ENCODE peak calls at places on chromosomes 16 and 17, in eight cellular contexts. One of them, this sample, is unnamed.

GRCh38 chr17:3738562-3739295 is 15.0 kb downstream of the HASPIN start:
- DNase-seq in CD8-positive, alpha-beta memory T cell: peak; percentile 60
- DNase-seq in A549: no peak
- DNase-seq in uterus: no peak
- DNase-seq in BE2C: no peak
- DNase-seq in adrenal gland: no peak
- DNase-seq in esophagus squamous epithelium: no peak
- DNase-seq in WERI-Rb-1: peak; percentile 61
- DNase-seq in this sample: no peak

GRCh38 chr16:87608400-87608985 is 6.2 kb downstream of the JPH3 start:
- DNase-seq in CD8-positive, alpha-beta memory T cell: peak; percentile 18
- DNase-seq in A549: no peak
- DNase-seq in uterus: no peak
- DNase-seq in BE2C: no peak
- DNase-seq in adrenal gland: peak; percentile 74
- DNase-seq in esophagus squamous epithelium: no peak
- DNase-seq in WERI-Rb-1: no peak
- DNase-seq in this sample: no peak

GRCh38 chr17:49913226-49914095 is 55.5 kb upstream of the DLX4 start:
- DNase-seq in CD8-positive, alpha-beta memory T cell: no peak
- DNase-seq in A549: peak; percentile 81
- DNase-seq in uterus: no peak
- DNase-seq in BE2C: no peak
- DNase-seq in adrenal gland: no peak
- DNase-seq in esophagus squamous epithelium: no peak
- DNase-seq in WERI-Rb-1: no peak
- DNase-seq in this sample: no peak

GRCh38 chr16:27430512-27430911 is 28.5 kb downstream of the IL21R start:
- DNase-seq in CD8-positive, alpha-beta memory T cell: no peak
- DNase-seq in A549: no peak
- DNase-seq in uterus: no peak
- DNase-seq in BE2C: no peak
- DNase-seq in adrenal gland: no peak
- DNase-seq in esophagus squamous epithelium: no peak
- DNase-seq in WERI-Rb-1: no peak
- DNase-seq in this sample: no peak

GRCh38 chr17:15498107-15498506 is 30.7 kb upstream of the CDRT4 start:
- DNase-seq in CD8-positive, alpha-beta memory T cell: no peak
- DNase-seq in A549: no peak
- DNase-seq in uterus: no peak
- DNase-seq in BE2C: peak; percentile 23
- DNase-seq in adrenal gland: no peak
- DNase-seq in esophagus squamous epithelium: no peak
- DNase-seq in WERI-Rb-1: no peak
- DNase-seq in this sample: no peak

GRCh38 chr17:74212262-74212912 is 984 bp upstream of the TTYH2 start:
- DNase-seq in CD8-positive, alpha-beta memory T cell: no peak
- DNase-seq in A549: no peak
- DNase-seq in uterus: no peak
- DNase-seq in BE2C: no peak
- DNase-seq in adrenal gland: no peak
- DNase-seq in esophagus squamous epithelium: no peak
- DNase-seq in WERI-Rb-1: no peak
- DNase-seq in this sample: no peak

GRCh38 chr16:1612320-1613111 is at the start of gene CRAMP1:
- DNase-seq in CD8-positive, alpha-beta memory T cell: no peak
- DNase-seq in A549: peak; percentile 38
- DNase-seq in uterus: peak; percentile 28
- DNase-seq in BE2C: peak; percentile 28
- DNase-seq in adrenal gland: no peak
- DNase-seq in esophagus squamous epithelium: no peak
- DNase-seq in WERI-Rb-1: peak; percentile 11
- DNase-seq in this sample: no peak

GRCh38 chr16:11251525-11252481 is 4.2 kb downstream of the SOCS1 start:
- DNase-seq in CD8-positive, alpha-beta memory T cell: peak; percentile 72
- DNase-seq in A549: no peak
- DNase-seq in uterus: no peak
- DNase-seq in BE2C: no peak
- DNase-seq in adrenal gland: no peak
- DNase-seq in esophagus squamous epithelium: no peak
- DNase-seq in WERI-Rb-1: no peak
- DNase-seq in this sample: no peak

DNA sequence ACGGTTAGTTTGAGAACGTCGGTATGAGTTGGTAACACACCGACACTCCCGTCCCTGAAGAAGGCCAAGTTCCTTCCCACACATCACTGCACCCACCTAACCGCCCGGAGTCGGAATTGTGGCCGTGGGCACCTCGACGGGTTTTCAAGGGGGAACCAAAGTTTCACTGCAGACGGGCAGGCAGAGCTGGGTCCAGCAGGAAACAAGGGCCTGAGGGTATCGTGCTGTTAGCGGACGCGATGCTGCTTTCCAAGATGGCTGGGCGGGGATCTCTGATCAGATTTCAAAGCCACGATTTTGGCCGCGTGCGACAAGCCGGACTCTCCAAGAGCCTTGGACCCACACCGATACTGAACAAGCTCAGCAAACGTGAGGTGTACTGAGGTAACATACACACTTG is 82.3 kb upstream of the DOC2B start:
- DNase-seq in CD8-positive, alpha-beta memory T cell: no peak
- DNase-seq in A549: no peak
- DNase-seq in uterus: peak; percentile 4
- DNase-seq in BE2C: no peak
- DNase-seq in adrenal gland: peak; percentile 14
- DNase-seq in esophagus squamous epithelium: no peak
- DNase-seq in WERI-Rb-1: peak; percentile 2
- DNase-seq in this sample: no peak
- H3K4me3 ChIP-seq in CD8-positive, alpha-beta memory T cell: no peak overlapping the region
- H3K4me3 ChIP-seq in A549: no peak overlapping the region
- H3K4me3 ChIP-seq in uterus: no peak overlapping the region
- H3K4me3 ChIP-seq in BE2C: no peak overlapping the region
- H3K4me3 ChIP-seq in adrenal gland: no peak overlapping the region
- H3K4me3 ChIP-seq in esophagus squamous epithelium: no peak overlapping the region
- H3K4me3 ChIP-seq in WERI-Rb-1: no peak overlapping the region
- H3K4me3 ChIP-seq in this sample: no peak overlapping the region

DNA sequence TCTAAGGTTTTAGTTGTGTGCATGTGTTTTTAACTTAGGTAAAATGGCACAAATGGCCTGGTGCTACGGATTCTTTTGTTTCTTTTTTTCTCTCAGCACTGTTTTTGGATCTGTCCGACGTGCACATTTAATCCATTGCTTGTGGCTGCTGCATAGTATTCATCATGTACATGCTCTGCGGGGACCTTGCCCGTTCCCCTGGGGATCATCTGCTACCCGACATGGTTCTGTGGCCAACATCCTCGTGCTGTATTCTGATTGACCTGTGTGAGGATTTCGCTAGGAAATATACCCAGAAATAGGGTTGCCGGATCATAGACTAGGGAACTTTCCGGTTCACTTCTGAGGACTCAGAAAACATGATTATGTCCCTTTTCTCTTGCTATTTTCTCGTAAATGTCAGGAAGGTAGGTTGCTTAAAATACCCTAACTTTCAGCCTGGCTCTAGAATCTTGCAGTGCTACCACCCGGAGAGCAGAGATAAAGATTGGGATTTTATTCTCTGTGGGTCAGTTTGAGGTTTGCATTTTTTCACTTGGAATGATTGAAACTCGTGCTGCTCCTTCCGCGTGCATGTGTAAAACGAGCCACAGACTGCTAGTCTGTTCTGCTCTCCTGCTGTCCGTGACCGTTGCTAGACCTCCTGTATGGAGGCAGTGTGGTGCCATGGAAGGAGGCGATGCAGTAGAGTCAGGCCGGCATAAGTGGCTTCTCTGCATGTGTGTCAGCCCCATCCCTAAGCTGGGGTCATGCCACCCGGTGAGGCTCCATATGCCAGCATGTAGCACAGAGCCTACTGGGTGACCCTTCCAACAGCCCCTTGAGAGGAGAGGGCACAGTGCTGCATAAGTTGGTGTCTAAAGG is 42.8 kb downstream of the LDHD start:
- DNase-seq in CD8-positive, alpha-beta memory T cell: no peak
- DNase-seq in A549: no peak
- DNase-seq in uterus: no peak
- DNase-seq in BE2C: no peak
- DNase-seq in adrenal gland: no peak
- DNase-seq in esophagus squamous epithelium: no peak
- DNase-seq in WERI-Rb-1: no peak
- DNase-seq in this sample: no peak
- H3K4me3 ChIP-seq in CD8-positive, alpha-beta memory T cell: no peak overlapping the region
- H3K4me3 ChIP-seq in A549: no peak overlapping the region
- H3K4me3 ChIP-seq in uterus: no peak overlapping the region
- H3K4me3 ChIP-seq in BE2C: no peak overlapping the region
- H3K4me3 ChIP-seq in adrenal gland: no peak overlapping the region
- H3K4me3 ChIP-seq in esophagus squamous epithelium: no peak overlapping the region
- H3K4me3 ChIP-seq in WERI-Rb-1: no peak overlapping the region
- H3K4me3 ChIP-seq in this sample: no peak overlapping the region

GRCh38 chr17:32503251-32504165 is 16.7 kb downstream of the CDK5R1 start:
- DNase-seq in CD8-positive, alpha-beta memory T cell: peak; percentile 72
- DNase-seq in A549: no peak
- DNase-seq in uterus: no peak
- DNase-seq in BE2C: no peak
- DNase-seq in adrenal gland: no peak
- DNase-seq in esophagus squamous epithelium: no peak
- DNase-seq in WERI-Rb-1: peak; percentile 76
- DNase-seq in this sample: no peak

GRCh38 chr17:32508926-32509325 is 22.1 kb downstream of the CDK5R1 start:
- DNase-seq in CD8-positive, alpha-beta memory T cell: no peak
- DNase-seq in A549: no peak
- DNase-seq in uterus: no peak
- DNase-seq in BE2C: no peak
- DNase-seq in adrenal gland: no peak
- DNase-seq in esophagus squamous epithelium: no peak
- DNase-seq in WERI-Rb-1: no peak
- DNase-seq in this sample: no peak

GRCh38 chr17:32502710-32503109 is 15.9 kb downstream of the CDK5R1 start:
- DNase-seq in CD8-positive, alpha-beta memory T cell: no peak
- DNase-seq in A549: no peak
- DNase-seq in uterus: no peak
- DNase-seq in BE2C: no peak
- DNase-seq in adrenal gland: no peak
- DNase-seq in esophagus squamous epithelium: no peak
- DNase-seq in WERI-Rb-1: no peak
- DNase-seq in this sample: no peak

GRCh38 chr17:32502013-32502412 is 15.2 kb downstream of the CDK5R1 start:
- DNase-seq in CD8-positive, alpha-beta memory T cell: no peak
- DNase-seq in A549: no peak
- DNase-seq in uterus: no peak
- DNase-seq in BE2C: no peak
- DNase-seq in adrenal gland: no peak
- DNase-seq in esophagus squamous epithelium: no peak
- DNase-seq in WERI-Rb-1: no peak
- DNase-seq in this sample: no peak

DNA sequence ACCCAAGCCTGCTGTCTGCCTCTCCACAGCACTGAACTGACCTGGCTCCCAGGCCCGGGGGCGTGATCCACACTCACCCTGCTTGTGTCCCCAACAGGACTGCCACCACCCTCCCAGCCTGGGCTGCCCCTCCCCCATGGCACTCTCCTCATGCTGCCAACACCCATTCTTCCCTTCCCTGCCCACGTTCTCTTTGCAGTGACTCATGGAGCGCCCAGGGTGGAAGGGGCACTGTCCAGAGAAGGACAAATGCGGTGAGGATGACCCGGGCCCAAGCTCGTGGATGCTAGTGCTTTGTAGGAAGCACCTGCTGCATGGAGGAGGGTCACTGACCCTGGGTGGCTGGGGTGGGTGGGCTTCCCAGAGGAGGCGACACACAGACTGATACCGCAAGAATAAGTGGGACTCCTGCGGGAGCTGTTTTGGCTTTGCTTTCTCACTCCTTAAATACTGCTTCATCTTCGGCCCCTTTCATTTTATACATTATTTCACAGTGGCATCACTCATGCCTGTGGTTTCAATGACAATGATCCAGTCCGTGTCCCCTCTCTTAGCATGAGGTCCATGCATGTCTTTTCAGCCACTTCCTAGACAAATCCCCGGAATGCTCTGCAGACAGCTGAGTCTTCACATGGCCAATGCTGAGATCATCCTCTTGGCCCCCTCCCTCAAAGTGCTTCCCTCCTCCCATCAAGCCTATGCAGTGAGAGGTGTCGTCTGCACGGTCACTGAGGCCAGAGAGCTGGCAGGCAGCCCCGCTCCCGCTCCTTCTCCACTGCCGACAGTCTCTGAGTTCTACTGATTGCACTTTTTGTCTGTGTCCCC is 17.6 kb downstream of the CDK5R1 start:
- DNase-seq in CD8-positive, alpha-beta memory T cell: no peak
- DNase-seq in A549: no peak
- DNase-seq in uterus: no peak
- DNase-seq in BE2C: no peak
- DNase-seq in adrenal gland: no peak
- DNase-seq in esophagus squamous epithelium: no peak
- DNase-seq in WERI-Rb-1: no peak
- DNase-seq in this sample: no peak
- H3K4me3 ChIP-seq in CD8-positive, alpha-beta memory T cell: peak overlapping the region; percentile 45
- H3K4me3 ChIP-seq in A549: no peak overlapping the region
- H3K4me3 ChIP-seq in uterus: no peak overlapping the region
- H3K4me3 ChIP-seq in BE2C: no peak overlapping the region
- H3K4me3 ChIP-seq in adrenal gland: no peak overlapping the region
- H3K4me3 ChIP-seq in esophagus squamous epithelium: no peak overlapping the region
- H3K4me3 ChIP-seq in WERI-Rb-1: no peak overlapping the region
- H3K4me3 ChIP-seq in this sample: no peak overlapping the region

GRCh38 chr16:56632848-56633365 is 448 bp downstream of the MT1M start:
- DNase-seq in CD8-positive, alpha-beta memory T cell: no peak
- DNase-seq in A549: no peak
- DNase-seq in uterus: no peak
- DNase-seq in BE2C: no peak
- DNase-seq in adrenal gland: no peak
- DNase-seq in esophagus squamous epithelium: no peak
- DNase-seq in WERI-Rb-1: no peak
- DNase-seq in this sample: no peak

GRCh38 chr16:56631832-56632159 is 663 bp upstream of the MT1M start:
- DNase-seq in CD8-positive, alpha-beta memory T cell: no peak
- DNase-seq in A549: no peak
- DNase-seq in uterus: no peak
- DNase-seq in BE2C: no peak
- DNase-seq in adrenal gland: no peak
- DNase-seq in esophagus squamous epithelium: no peak
- DNase-seq in WERI-Rb-1: no peak
- DNase-seq in this sample: no peak

GRCh38 chr16:56634715-56635440 is 2.4 kb downstream of the MT1M start:
- DNase-seq in CD8-positive, alpha-beta memory T cell: no peak
- DNase-seq in A549: no peak
- DNase-seq in uterus: no peak
- DNase-seq in BE2C: no peak
- DNase-seq in adrenal gland: no peak
- DNase-seq in esophagus squamous epithelium: no peak
- DNase-seq in WERI-Rb-1: no peak
- DNase-seq in this sample: no peak

GRCh38 chr16:56632160-56632847 is at the start of gene MT1M:
- DNase-seq in CD8-positive, alpha-beta memory T cell: no peak
- DNase-seq in A549: no peak
- DNase-seq in uterus: peak; percentile 40
- DNase-seq in BE2C: no peak
- DNase-seq in adrenal gland: no peak
- DNase-seq in esophagus squamous epithelium: no peak
- DNase-seq in WERI-Rb-1: no peak
- DNase-seq in this sample: no peak

DNA sequence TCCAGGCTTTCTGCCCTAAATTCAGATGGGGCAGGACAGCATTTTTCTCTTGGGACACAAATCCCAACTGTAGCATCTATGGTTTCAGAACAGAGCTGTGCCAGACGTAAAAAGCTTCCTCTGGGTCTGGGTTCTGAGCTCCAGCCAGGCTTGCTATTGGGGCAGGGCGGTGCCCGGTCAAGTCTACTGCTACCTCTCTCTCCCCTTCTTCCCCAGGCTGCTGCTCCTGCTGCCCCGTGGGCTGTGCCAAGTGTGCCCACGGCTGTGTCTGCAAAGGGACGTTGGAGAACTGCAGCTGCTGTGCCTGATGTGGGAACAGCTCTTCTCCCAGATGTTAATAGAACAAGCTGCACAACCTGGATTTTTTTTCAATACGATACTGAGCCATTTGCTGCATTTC is 1.1 kb downstream of the MT1M start:
- DNase-seq in CD8-positive, alpha-beta memory T cell: no peak
- DNase-seq in A549: no peak
- DNase-seq in uterus: no peak
- DNase-seq in BE2C: no peak
- DNase-seq in adrenal gland: no peak
- DNase-seq in esophagus squamous epithelium: no peak
- DNase-seq in WERI-Rb-1: no peak
- DNase-seq in this sample: no peak
- H3K4me3 ChIP-seq in CD8-positive, alpha-beta memory T cell: no peak overlapping the region
- H3K4me3 ChIP-seq in A549: no peak overlapping the region
- H3K4me3 ChIP-seq in uterus: no peak overlapping the region
- H3K4me3 ChIP-seq in BE2C: no peak overlapping the region
- H3K4me3 ChIP-seq in adrenal gland: no peak overlapping the region
- H3K4me3 ChIP-seq in esophagus squamous epithelium: peak overlapping the region; percentile 71
- H3K4me3 ChIP-seq in WERI-Rb-1: no peak overlapping the region
- H3K4me3 ChIP-seq in this sample: peak overlapping the region; percentile 77